ENCODE peak calls at places on chromosome 22, in seven cellular contexts. Z is IMR-90, A is MCF 10A, Q is brain pericyte, U is endothelial cell, D is KG1, J is ELR. R is an unnamed sample.
A peak's percentile ranks its signal among the peaks of the same experiment; 100 is the strongest.

GRCh38 chr22:43118953-43119458 is 8.5 kb downstream of the BIK start:
- DNase-seq in Q (no peak), Z (no peak), U (no peak), D (no peak), A (no peak), J (no peak), R (no peak)

GRCh38 chr22:43859176-43859575 is 3.1 kb downstream of the SULT4A1 start:
- DNase-seq in Q (no peak), U (no peak), D (no peak), Z (no peak), J (no peak), A (no peak), R (no peak)

GRCh38 chr22:20036535-20037392 is 15.9 kb downstream of the TANGO2 start:
- DNase-seq in D (no peak), Q (no peak), J (no peak), U (no peak), A (no peak), Z (no peak), R (no peak)

GRCh38 chr22:22691716-22692701 is 47.6 kb downstream of the GGTLC2 start:
- DNase-seq in J (no peak), Z (no peak), D (no peak), A (peak; percentile 66), U (no peak), Q (no peak), R (no peak)

GRCh38 chr22:32413715-32414114 is 1.7 kb upstream of the RTCB start:
- DNase-seq in Z (peak; percentile 42), D (no peak), U (peak; percentile 4), J (peak; percentile 47), A (peak; percentile 23), Q (no peak), R (no peak)

GRCh38 chr22:37162221-37163095 is 12.7 kb upstream of the IL2RB start:
- DNase-seq in D (no peak), Q (no peak), U (no peak), A (no peak), Z (no peak), J (peak; percentile 27), R (no peak)

GRCh38 chr22:23203452-23204124 is 23.3 kb downstream of the BCR start:
- DNase-seq in Q (no peak), A (no peak), Z (no peak), D (no peak), J (no peak), U (no peak), R (no peak)

GRCh38 chr22:25447689-25448434 is 116.6 kb upstream of the GRK3 start:
- DNase-seq in U (peak; percentile 94), Z (peak; percentile 78), A (peak; percentile 88), J (peak; percentile 85), Q (peak; percentile 46), D (peak; percentile 87), R (peak; percentile 57)

GRCh38 chr22:38257170-38257569 is 15.6 kb downstream of the TMEM184B start:
- DNase-seq in Z (peak; percentile 81), U (no peak), D (no peak), A (no peak), J (peak; percentile 80), Q (no peak), R (no peak)

GRCh38 chr22:21020802-21021429 is 6.0 kb downstream of the P2RX6 start:
- DNase-seq in D (no peak), Z (no peak), A (peak; percentile 33), J (peak; percentile 55), Q (no peak), U (no peak), R (no peak)

GRCh38 chr22:48245119-48245485 is 1482.7 kb downstream of the TBC1D22A start:
- DNase-seq in D (no peak), Z (no peak), J (no peak), Q (no peak), U (no peak), A (no peak), R (no peak)

GRCh38 chr22:18101536-18101935 is 9.1 kb upstream of the TUBA8 start:
- DNase-seq in D (no peak), Z (no peak), A (no peak), U (no peak), J (no peak), Q (no peak), R (no peak)

GRCh38 chr22:22446527-22446926 is 62.0 kb downstream of the ZNF280B start:
- DNase-seq in A (peak; percentile 11), D (no peak), U (no peak), Q (no peak), J (no peak), Z (no peak), R (no peak)